ENCODE peak calls at places on chromosomes 1 and 21, in four cellular contexts. One of them, this sample, is unnamed.

GRCh38 chr1:36968730-36969129 is 65.6 kb downstream of the GRIK3 start:
- DNase-seq in CD8-positive, alpha-beta T cell: no peak
- DNase-seq in NCI-H2029: peak; percentile 100
- DNase-seq in RPMI7951: no peak
- DNase-seq in this sample: no peak

GRCh38 chr1:71270394-71270793 is 189.6 kb upstream of the ZRANB2 start:
- DNase-seq in RPMI7951: no peak
- DNase-seq in NCI-H2029: no peak
- DNase-seq in CD8-positive, alpha-beta T cell: no peak
- DNase-seq in this sample: no peak

GRCh38 chr1:229230893-229231753 is 39.8 kb upstream of the RAB4A start:
- DNase-seq in CD8-positive, alpha-beta T cell: no peak
- DNase-seq in RPMI7951: peak; percentile 38
- DNase-seq in NCI-H2029: no peak
- DNase-seq in this sample: peak; percentile 88

GRCh38 chr1:13808729-13809131 is 108.7 kb downstream of the PRDM2 start:
- DNase-seq in CD8-positive, alpha-beta T cell: no peak
- DNase-seq in RPMI7951: no peak
- DNase-seq in NCI-H2029: peak; percentile 53
- DNase-seq in this sample: peak; percentile 44

GRCh38 chr21:31354604-31355443 is 10.8 kb upstream of the TIAM1 start:
- DNase-seq in CD8-positive, alpha-beta T cell: peak; percentile 68
- DNase-seq in NCI-H2029: no peak
- DNase-seq in RPMI7951: peak; percentile 90
- DNase-seq in this sample: peak; percentile 98

GRCh38 chr1:116855220-116855619 is 54.5 kb upstream of the PTGFRN start:
- DNase-seq in NCI-H2029: peak; percentile 14
- DNase-seq in CD8-positive, alpha-beta T cell: no peak
- DNase-seq in RPMI7951: peak; percentile 87
- DNase-seq in this sample: peak; percentile 69

GRCh38 chr1:15843826-15844572 is 3.5 kb upstream of the SPEN start:
- DNase-seq in CD8-positive, alpha-beta T cell: no peak
- DNase-seq in RPMI7951: peak; percentile 29
- DNase-seq in NCI-H2029: no peak
- DNase-seq in this sample: no peak

GRCh38 chr1:226405411-226405988 is 2.4 kb downstream of the PARP1 start:
- DNase-seq in NCI-H2029: no peak
- DNase-seq in RPMI7951: no peak
- DNase-seq in CD8-positive, alpha-beta T cell: peak; percentile 50
- DNase-seq in this sample: no peak

GRCh38 chr1:87327362-87328120 is 1.1 kb upstream of the LMO4 start:
- DNase-seq in RPMI7951: peak; percentile 1
- DNase-seq in CD8-positive, alpha-beta T cell: no peak
- DNase-seq in NCI-H2029: no peak
- DNase-seq in this sample: no peak

GRCh38 chr1:207304710-207305151 is 16.7 kb upstream of the CD55 start:
- DNase-seq in CD8-positive, alpha-beta T cell: no peak
- DNase-seq in NCI-H2029: peak; percentile 11
- DNase-seq in RPMI7951: no peak
- DNase-seq in this sample: peak; percentile 37

GRCh38 chr1:1371354-1371740 is 3.7 kb downstream of the AURKAIP1 start:
- DNase-seq in NCI-H2029: no peak
- DNase-seq in RPMI7951: peak; percentile 82
- DNase-seq in CD8-positive, alpha-beta T cell: no peak
- DNase-seq in this sample: peak; percentile 66

GRCh38 chr1:221900678-221901077 is 158.8 kb upstream of the DUSP10 start:
- DNase-seq in CD8-positive, alpha-beta T cell: no peak
- DNase-seq in RPMI7951: no peak
- DNase-seq in NCI-H2029: no peak
- DNase-seq in this sample: no peak

GRCh38 chr1:2373551-2374259 is 17.6 kb downstream of the MORN1 start:
- DNase-seq in CD8-positive, alpha-beta T cell: no peak
- DNase-seq in RPMI7951: no peak
- DNase-seq in NCI-H2029: no peak
- DNase-seq in this sample: no peak

GRCh38 chr1:160885080-160885479 is at the start of gene ITLN1:
- DNase-seq in RPMI7951: no peak
- DNase-seq in CD8-positive, alpha-beta T cell: no peak
- DNase-seq in NCI-H2029: no peak
- DNase-seq in this sample: no peak

GRCh38 chr1:87473203-87473661 is 144.6 kb downstream of the LMO4 start:
- DNase-seq in CD8-positive, alpha-beta T cell: no peak
- DNase-seq in RPMI7951: peak; percentile 26
- DNase-seq in NCI-H2029: no peak
- DNase-seq in this sample: peak; percentile 53

GRCh38 chr21:43600642-43601397 is 58.5 kb downstream of the HSF2BP start:
- DNase-seq in RPMI7951: peak; percentile 86
- DNase-seq in NCI-H2029: no peak
- DNase-seq in CD8-positive, alpha-beta T cell: no peak
- DNase-seq in this sample: peak; percentile 91

GRCh38 chr1:204151562-204152309 is at the start of gene ETNK2:
- DNase-seq in CD8-positive, alpha-beta T cell: peak; percentile 74
- DNase-seq in NCI-H2029: peak; percentile 21
- DNase-seq in RPMI7951: peak; percentile 53
- DNase-seq in this sample: peak; percentile 68

GRCh38 chr1:183609313-183609712 is 19.1 kb upstream of the NCF2 start:
- DNase-seq in CD8-positive, alpha-beta T cell: no peak
- DNase-seq in RPMI7951: peak; percentile 68
- DNase-seq in NCI-H2029: no peak
- DNase-seq in this sample: peak; percentile 64

GRCh38 chr1:227869851-227870305 is 54.4 kb downstream of the PRSS38 start:
- DNase-seq in CD8-positive, alpha-beta T cell: peak; percentile 69
- DNase-seq in NCI-H2029: peak; percentile 26
- DNase-seq in RPMI7951: peak; percentile 99
- DNase-seq in this sample: no peak

GRCh38 chr21:28336299-28336698 is 656.4 kb downstream of the LTN1 start:
- DNase-seq in CD8-positive, alpha-beta T cell: no peak
- DNase-seq in NCI-H2029: no peak
- DNase-seq in RPMI7951: peak; percentile 34
- DNase-seq in this sample: peak; percentile 5

GRCh38 chr1:9626201-9626608 is 25.3 kb upstream of the PIK3CD start:
- DNase-seq in NCI-H2029: no peak
- DNase-seq in CD8-positive, alpha-beta T cell: no peak
- DNase-seq in RPMI7951: no peak
- DNase-seq in this sample: no peak

GRCh38 chr1:190320952-190321351 is 156.7 kb downstream of the BRINP3 start:
- DNase-seq in NCI-H2029: no peak
- DNase-seq in RPMI7951: no peak
- DNase-seq in CD8-positive, alpha-beta T cell: no peak
- DNase-seq in this sample: peak; percentile 3

GRCh38 chr1:39832294-39832693 is 43.6 kb upstream of the BMP8B start:
- DNase-seq in RPMI7951: no peak
- DNase-seq in CD8-positive, alpha-beta T cell: no peak
- DNase-seq in NCI-H2029: no peak
- DNase-seq in this sample: no peak

GRCh38 chr1:173122958-173123852 is 72.5 kb upstream of the TNFSF18 start:
- DNase-seq in CD8-positive, alpha-beta T cell: no peak
- DNase-seq in RPMI7951: peak; percentile 97
- DNase-seq in NCI-H2029: no peak
- DNase-seq in this sample: peak; percentile 70

GRCh38 chr21:32921632-32922230 is 104.0 kb upstream of the OLIG2 start:
- DNase-seq in NCI-H2029: no peak
- DNase-seq in RPMI7951: peak; percentile 19
- DNase-seq in CD8-positive, alpha-beta T cell: peak; percentile 65
- DNase-seq in this sample: peak; percentile 31

GRCh38 chr1:169266133-169266532 is 101.5 kb downstream of the NME7 start:
- DNase-seq in CD8-positive, alpha-beta T cell: no peak
- DNase-seq in NCI-H2029: no peak
- DNase-seq in RPMI7951: no peak
- DNase-seq in this sample: no peak

GRCh38 chr1:245060684-245061374 is 94.0 kb upstream of the KIF26B start:
- DNase-seq in RPMI7951: no peak
- DNase-seq in CD8-positive, alpha-beta T cell: no peak
- DNase-seq in NCI-H2029: peak; percentile 11
- DNase-seq in this sample: no peak

GRCh38 chr1:6690186-6690585 is 11.4 kb downstream of the DNAJC11 start:
- DNase-seq in CD8-positive, alpha-beta T cell: no peak
- DNase-seq in RPMI7951: no peak
- DNase-seq in NCI-H2029: no peak
- DNase-seq in this sample: no peak

GRCh38 chr1:174433451-174433850 is 14.3 kb upstream of the GPR52 start:
- DNase-seq in NCI-H2029: no peak
- DNase-seq in RPMI7951: peak; percentile 26
- DNase-seq in CD8-positive, alpha-beta T cell: no peak
- DNase-seq in this sample: peak; percentile 15